ENCODE peak calls at places on chromosomes 4 and X, in nine cellular contexts. One of them, this sample, is unnamed.

GRCh38 chrX:19616959-19617358 is 101.7 kb upstream of the MAP3K15 start:
- DNase-seq in upper lobe of right lung: no peak
- DNase-seq in cardiac muscle cell: no peak
- DNase-seq in omental fat pad: no peak
- DNase-seq in K562: no peak
- DNase-seq in upper lobe of left lung: no peak
- DNase-seq in foreskin keratinocyte: no peak
- DNase-seq in right lobe of liver: no peak
- DNase-seq in Calu3: no peak
- DNase-seq in this sample: no peak

GRCh38 chr4:2415881-2416563 is 2.4 kb downstream of the ZFYVE28 start:
- DNase-seq in upper lobe of left lung: no peak
- DNase-seq in omental fat pad: no peak
- DNase-seq in right lobe of liver: no peak
- DNase-seq in K562: no peak
- DNase-seq in Calu3: no peak
- DNase-seq in foreskin keratinocyte: no peak
- DNase-seq in upper lobe of right lung: no peak
- DNase-seq in cardiac muscle cell: no peak
- DNase-seq in this sample: no peak

GRCh38 chr4:169208516-169208915 is 62.2 kb downstream of the SH3RF1 start:
- DNase-seq in foreskin keratinocyte: peak
- DNase-seq in upper lobe of left lung: no peak
- DNase-seq in Calu3: no peak
- DNase-seq in omental fat pad: no peak
- DNase-seq in K562: no peak
- DNase-seq in upper lobe of right lung: no peak
- DNase-seq in right lobe of liver: no peak
- DNase-seq in cardiac muscle cell: no peak
- DNase-seq in this sample: no peak

GRCh38 chrX:98068210-98068609 is 1184.5 kb downstream of the RPA4 start:
- DNase-seq in cardiac muscle cell: no peak
- DNase-seq in foreskin keratinocyte: no peak
- DNase-seq in right lobe of liver: no peak
- DNase-seq in omental fat pad: no peak
- DNase-seq in K562: no peak
- DNase-seq in Calu3: no peak
- DNase-seq in upper lobe of left lung: no peak
- DNase-seq in upper lobe of right lung: no peak
- DNase-seq in this sample: no peak

GRCh38 chr4:7658297-7659204 is 223.8 kb upstream of the PSAPL1 start:
- DNase-seq in upper lobe of right lung: no peak
- DNase-seq in foreskin keratinocyte: no peak
- DNase-seq in upper lobe of left lung: no peak
- DNase-seq in right lobe of liver: peak
- DNase-seq in omental fat pad: no peak
- DNase-seq in Calu3: no peak
- DNase-seq in cardiac muscle cell: no peak
- DNase-seq in K562: no peak
- DNase-seq in this sample: no peak

GRCh38 chr4:123102897-123103489 is 180.6 kb upstream of the NUDT6 start:
- DNase-seq in right lobe of liver: no peak
- DNase-seq in Calu3: no peak
- DNase-seq in upper lobe of left lung: no peak
- DNase-seq in omental fat pad: no peak
- DNase-seq in upper lobe of right lung: no peak
- DNase-seq in foreskin keratinocyte: peak
- DNase-seq in K562: peak
- DNase-seq in cardiac muscle cell: peak
- DNase-seq in this sample: peak

GRCh38 chrX:66030505-66031317 is 9.2 kb downstream of the VSIG4 start:
- DNase-seq in upper lobe of left lung: no peak
- DNase-seq in Calu3: no peak
- DNase-seq in cardiac muscle cell: peak
- DNase-seq in K562: peak
- DNase-seq in foreskin keratinocyte: no peak
- DNase-seq in right lobe of liver: no peak
- DNase-seq in upper lobe of right lung: no peak
- DNase-seq in omental fat pad: no peak
- DNase-seq in this sample: no peak

GRCh38 chrX:11437642-11438379 is 144.6 kb downstream of the AMELX start:
- DNase-seq in right lobe of liver: peak
- DNase-seq in omental fat pad: no peak
- DNase-seq in upper lobe of left lung: no peak
- DNase-seq in cardiac muscle cell: no peak
- DNase-seq in upper lobe of right lung: peak
- DNase-seq in K562: peak
- DNase-seq in foreskin keratinocyte: peak
- DNase-seq in Calu3: peak
- DNase-seq in this sample: no peak

GRCh38 chr4:140257461-140258305 is 103.7 kb upstream of the MAML3 start:
- DNase-seq in K562: no peak
- DNase-seq in right lobe of liver: no peak
- DNase-seq in upper lobe of left lung: peak
- DNase-seq in foreskin keratinocyte: no peak
- DNase-seq in upper lobe of right lung: no peak
- DNase-seq in Calu3: no peak
- DNase-seq in omental fat pad: no peak
- DNase-seq in cardiac muscle cell: no peak
- DNase-seq in this sample: no peak

GRCh38 chr4:165906272-165906671 is 33.2 kb downstream of the TLL1 start:
- DNase-seq in upper lobe of left lung: no peak
- DNase-seq in right lobe of liver: no peak
- DNase-seq in foreskin keratinocyte: no peak
- DNase-seq in upper lobe of right lung: no peak
- DNase-seq in Calu3: no peak
- DNase-seq in K562: no peak
- DNase-seq in cardiac muscle cell: no peak
- DNase-seq in omental fat pad: no peak
- DNase-seq in this sample: no peak

GRCh38 chrX:129737921-129738320 is 858 bp upstream of the XPNPEP2 start:
- DNase-seq in omental fat pad: no peak
- DNase-seq in cardiac muscle cell: no peak
- DNase-seq in right lobe of liver: no peak
- DNase-seq in upper lobe of left lung: no peak
- DNase-seq in K562: no peak
- DNase-seq in Calu3: no peak
- DNase-seq in foreskin keratinocyte: peak
- DNase-seq in upper lobe of right lung: no peak
- DNase-seq in this sample: no peak

GRCh38 chrX:103927030-103927429 is 35.4 kb upstream of the TMSB15B start:
- DNase-seq in foreskin keratinocyte: no peak
- DNase-seq in Calu3: no peak
- DNase-seq in omental fat pad: no peak
- DNase-seq in cardiac muscle cell: no peak
- DNase-seq in right lobe of liver: no peak
- DNase-seq in K562: no peak
- DNase-seq in upper lobe of right lung: no peak
- DNase-seq in upper lobe of left lung: no peak
- DNase-seq in this sample: no peak

GRCh38 chr4:114563536-114564315 is 34.9 kb upstream of the UGT8 start:
- DNase-seq in Calu3: peak
- DNase-seq in omental fat pad: no peak
- DNase-seq in K562: no peak
- DNase-seq in upper lobe of right lung: no peak
- DNase-seq in cardiac muscle cell: no peak
- DNase-seq in upper lobe of left lung: no peak
- DNase-seq in right lobe of liver: no peak
- DNase-seq in foreskin keratinocyte: peak
- DNase-seq in this sample: no peak

DNA sequence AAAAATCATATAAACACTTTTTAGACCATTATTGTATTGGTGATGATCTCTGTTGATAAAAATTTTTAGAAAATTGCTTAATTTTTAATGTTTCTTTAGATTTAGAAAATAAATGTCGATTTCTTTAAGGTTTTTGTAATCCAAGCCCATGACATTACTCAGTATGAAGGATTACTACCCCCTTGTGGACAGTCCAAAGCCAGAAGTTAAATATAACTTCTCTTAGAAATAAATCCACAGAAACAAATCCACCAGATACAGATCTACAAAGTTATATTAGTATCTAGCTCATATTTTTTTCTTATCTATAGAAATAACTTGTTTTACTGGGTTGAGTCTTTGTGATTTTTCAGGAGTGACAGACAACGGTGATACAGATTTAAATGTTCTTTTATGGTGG is 18.9 kb downstream of the TIFA start:
- DNase-seq in K562: peak
- DNase-seq in upper lobe of left lung: no peak
- DNase-seq in cardiac muscle cell: no peak
- DNase-seq in omental fat pad: no peak
- DNase-seq in foreskin keratinocyte: no peak
- DNase-seq in upper lobe of right lung: no peak
- DNase-seq in right lobe of liver: no peak
- DNase-seq in Calu3: no peak
- DNase-seq in this sample: no peak
- TF ChIP-seq CTCF in K562: no peak
- TF ChIP-seq CTCF in upper lobe of left lung: no peak
- TF ChIP-seq CTCF in cardiac muscle cell: peak
- TF ChIP-seq CTCF in omental fat pad: no peak
- TF ChIP-seq CTCF in foreskin keratinocyte: peak
- TF ChIP-seq CTCF in upper lobe of right lung: peak
- TF ChIP-seq CTCF in right lobe of liver: peak
- TF ChIP-seq CTCF in Calu3: no peak
- TF ChIP-seq CTCF in this sample: peak

GRCh38 chrX:40097101-40097491 is 662 bp downstream of the BCOR start:
- DNase-seq in omental fat pad: no peak
- DNase-seq in upper lobe of right lung: peak
- DNase-seq in upper lobe of left lung: no peak
- DNase-seq in foreskin keratinocyte: no peak
- DNase-seq in right lobe of liver: no peak
- DNase-seq in Calu3: peak
- DNase-seq in K562: peak
- DNase-seq in cardiac muscle cell: no peak
- DNase-seq in this sample: no peak

GRCh38 chrX:40099046-40099968 is 1.5 kb upstream of the BCOR start:
- DNase-seq in omental fat pad: no peak
- DNase-seq in Calu3: peak
- DNase-seq in cardiac muscle cell: peak
- DNase-seq in right lobe of liver: peak
- DNase-seq in upper lobe of left lung: peak
- DNase-seq in foreskin keratinocyte: no peak
- DNase-seq in upper lobe of right lung: peak
- DNase-seq in K562: peak
- DNase-seq in this sample: no peak

GRCh38 chrX:40096395-40097091 is 1.2 kb downstream of the BCOR start:
- DNase-seq in K562: no peak
- DNase-seq in omental fat pad: no peak
- DNase-seq in Calu3: peak
- DNase-seq in foreskin keratinocyte: no peak
- DNase-seq in right lobe of liver: peak
- DNase-seq in upper lobe of left lung: no peak
- DNase-seq in upper lobe of right lung: peak
- DNase-seq in cardiac muscle cell: peak
- DNase-seq in this sample: no peak

GRCh38 chrX:40098264-40099045 is 697 bp upstream of the BCOR start:
- DNase-seq in K562: peak
- DNase-seq in Calu3: peak
- DNase-seq in upper lobe of left lung: no peak
- DNase-seq in cardiac muscle cell: peak
- DNase-seq in omental fat pad: no peak
- DNase-seq in upper lobe of right lung: peak
- DNase-seq in foreskin keratinocyte: no peak
- DNase-seq in right lobe of liver: peak
- DNase-seq in this sample: no peak

DNA sequence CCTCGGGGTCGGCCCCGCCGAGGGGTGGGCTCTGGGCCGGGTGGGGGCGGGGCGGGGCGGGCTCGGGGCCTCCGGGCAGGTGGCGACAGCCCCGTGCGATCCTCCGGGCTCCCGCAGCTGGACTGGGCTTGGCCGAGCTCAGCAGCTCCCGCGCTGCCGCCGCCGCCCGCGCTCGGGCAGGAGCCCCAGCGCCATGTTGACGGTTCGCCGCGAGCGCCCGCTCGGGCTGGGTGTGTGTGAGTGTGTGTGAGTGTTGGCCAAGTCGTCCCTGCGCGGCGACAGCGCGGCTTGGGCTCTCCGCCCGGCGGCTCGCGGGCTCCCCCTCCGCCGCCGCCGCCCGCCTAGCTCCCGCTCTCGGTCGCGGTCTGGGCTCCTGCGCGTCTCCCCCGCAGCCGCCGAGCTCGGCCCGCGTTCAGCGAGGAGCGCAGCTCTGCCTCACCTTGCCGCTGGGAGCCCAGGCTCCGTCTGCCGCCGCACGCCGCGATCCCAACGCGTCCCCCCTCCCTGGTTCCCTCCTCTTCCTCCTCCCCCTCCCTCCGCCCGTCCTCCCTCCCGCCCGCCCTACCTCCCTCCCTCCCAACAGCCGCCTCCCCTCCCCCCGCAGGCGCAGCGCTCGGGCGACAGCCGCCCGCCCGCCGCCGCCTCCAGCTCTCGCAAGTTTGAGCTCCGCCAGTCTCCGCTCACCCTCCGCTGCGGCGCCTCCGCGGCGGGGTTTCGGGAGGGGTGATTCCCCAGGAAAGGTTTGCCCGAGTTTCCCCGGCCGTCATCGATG is at the start of gene BCOR:
- DNase-seq in foreskin keratinocyte: no peak
- DNase-seq in Calu3: peak
- DNase-seq in omental fat pad: no peak
- DNase-seq in K562: peak
- DNase-seq in right lobe of liver: peak
- DNase-seq in upper lobe of left lung: peak
- DNase-seq in cardiac muscle cell: peak
- DNase-seq in upper lobe of right lung: peak
- DNase-seq in this sample: no peak
- TF ChIP-seq CTCF in foreskin keratinocyte: no peak
- TF ChIP-seq CTCF in Calu3: no peak
- TF ChIP-seq CTCF in omental fat pad: no peak
- TF ChIP-seq CTCF in K562: no peak
- TF ChIP-seq CTCF in right lobe of liver: no peak
- TF ChIP-seq CTCF in upper lobe of left lung: no peak
- TF ChIP-seq CTCF in cardiac muscle cell: no peak
- TF ChIP-seq CTCF in upper lobe of right lung: no peak
- TF ChIP-seq CTCF in this sample: peak

DNA sequence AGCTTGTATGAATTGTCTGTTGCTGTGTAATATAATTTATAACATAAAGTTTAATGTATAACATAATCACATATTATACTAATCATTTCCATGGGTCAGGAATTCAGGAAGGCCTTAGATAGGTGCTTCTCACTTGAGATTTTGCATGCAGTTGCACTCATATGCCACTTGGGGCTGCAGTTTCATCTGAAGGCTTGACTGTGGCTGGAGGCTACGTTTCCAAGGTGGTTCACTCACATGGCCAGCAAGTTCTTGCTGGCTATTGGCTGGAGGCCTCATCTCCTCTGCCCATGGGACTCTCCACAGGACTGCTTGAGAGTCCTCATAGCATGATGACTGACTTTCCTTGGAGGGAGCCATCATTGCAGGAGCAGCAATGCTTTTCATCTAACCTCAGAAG is 53.4 kb upstream of the STX18 start:
- DNase-seq in upper lobe of right lung: no peak
- DNase-seq in omental fat pad: no peak
- DNase-seq in Calu3: no peak
- DNase-seq in K562: no peak
- DNase-seq in foreskin keratinocyte: no peak
- DNase-seq in cardiac muscle cell: no peak
- DNase-seq in right lobe of liver: no peak
- DNase-seq in upper lobe of left lung: no peak
- DNase-seq in this sample: no peak
- TF ChIP-seq CTCF in upper lobe of right lung: no peak
- TF ChIP-seq CTCF in omental fat pad: no peak
- TF ChIP-seq CTCF in Calu3: no peak
- TF ChIP-seq CTCF in K562: peak
- TF ChIP-seq CTCF in foreskin keratinocyte: peak
- TF ChIP-seq CTCF in cardiac muscle cell: peak
- TF ChIP-seq CTCF in right lobe of liver: no peak
- TF ChIP-seq CTCF in upper lobe of left lung: no peak
- TF ChIP-seq CTCF in this sample: no peak

GRCh38 chrX:33211356-33212254 is at the start of gene DMD:
- DNase-seq in foreskin keratinocyte: peak
- DNase-seq in cardiac muscle cell: peak
- DNase-seq in K562: no peak
- DNase-seq in right lobe of liver: no peak
- DNase-seq in upper lobe of right lung: no peak
- DNase-seq in Calu3: peak
- DNase-seq in omental fat pad: no peak
- DNase-seq in upper lobe of left lung: peak
- DNase-seq in this sample: no peak
- TF ChIP-seq CTCF in foreskin keratinocyte: no peak
- TF ChIP-seq CTCF in cardiac muscle cell: no peak
- TF ChIP-seq CTCF in K562: no peak
- TF ChIP-seq CTCF in right lobe of liver: no peak
- TF ChIP-seq CTCF in upper lobe of right lung: no peak
- TF ChIP-seq CTCF in Calu3: no peak
- TF ChIP-seq CTCF in omental fat pad: no peak
- TF ChIP-seq CTCF in upper lobe of left lung: no peak
- TF ChIP-seq CTCF in this sample: no peak